ENCODE peak calls at places on chromosomes 4 and X, in four cellular contexts. One of them, this sample, is unnamed.

GRCh38 chrX:13570245-13570573 is 808 bp downstream of the EGFL6 start:
- DNase-seq in NCI-H1092: no peak
- DNase-seq in EH: no peak
- DNase-seq in fibroblast of the aortic adventitia: no peak
- DNase-seq in this sample: no peak

GRCh38 chr4:163378661-163379060 is 35.0 kb downstream of the NPY5R start:
- DNase-seq in NCI-H1092: no peak
- DNase-seq in EH: no peak
- DNase-seq in fibroblast of the aortic adventitia: no peak
- DNase-seq in this sample: no peak

GRCh38 chrX:49096419-49096818 is 16.7 kb upstream of the WDR45 start:
- DNase-seq in EH: no peak
- DNase-seq in NCI-H1092: no peak
- DNase-seq in fibroblast of the aortic adventitia: no peak
- DNase-seq in this sample: no peak

GRCh38 chr4:150251752-150252190 is 173.5 kb downstream of the DCLK2 start:
- DNase-seq in fibroblast of the aortic adventitia: peak
- DNase-seq in NCI-H1092: no peak
- DNase-seq in EH: no peak
- DNase-seq in this sample: no peak

GRCh38 chr4:8917868-8918783 is 46.5 kb upstream of the HMX1 start:
- DNase-seq in NCI-H1092: peak
- DNase-seq in fibroblast of the aortic adventitia: peak
- DNase-seq in EH: peak
- DNase-seq in this sample: no peak

GRCh38 chr4:183887351-183887750 is 17.8 kb upstream of the STOX2 start:
- DNase-seq in NCI-H1092: peak
- DNase-seq in EH: no peak
- DNase-seq in fibroblast of the aortic adventitia: no peak
- DNase-seq in this sample: no peak

GRCh38 chrX:113399501-113400192 is 559.0 kb upstream of the AMOT start:
- DNase-seq in EH: peak
- DNase-seq in fibroblast of the aortic adventitia: peak
- DNase-seq in NCI-H1092: no peak
- DNase-seq in this sample: no peak

GRCh38 chr4:1290165-1290977 is 680 bp downstream of the MAEA start:
- DNase-seq in NCI-H1092: no peak
- DNase-seq in fibroblast of the aortic adventitia: no peak
- DNase-seq in EH: peak
- DNase-seq in this sample: no peak

GRCh38 chrX:154717824-154718223 is 33.1 kb downstream of the GAB3 start:
- DNase-seq in NCI-H1092: no peak
- DNase-seq in fibroblast of the aortic adventitia: no peak
- DNase-seq in EH: peak
- DNase-seq in this sample: peak

GRCh38 chr4:68466751-68467150 is 19.5 kb downstream of the TMPRSS11E start:
- DNase-seq in fibroblast of the aortic adventitia: peak
- DNase-seq in NCI-H1092: no peak
- DNase-seq in EH: no peak
- DNase-seq in this sample: no peak

GRCh38 chr4:1008840-1009646 is 2.4 kb upstream of the FGFRL1 start:
- DNase-seq in NCI-H1092: no peak
- DNase-seq in EH: peak
- DNase-seq in fibroblast of the aortic adventitia: no peak
- DNase-seq in this sample: no peak

GRCh38 chr4:94648699-94649098 is 109.1 kb upstream of the BMPR1B start:
- DNase-seq in NCI-H1092: no peak
- DNase-seq in fibroblast of the aortic adventitia: no peak
- DNase-seq in EH: no peak
- DNase-seq in this sample: no peak

GRCh38 chr4:21949073-21949457 is 493 bp upstream of the KCNIP4 start:
- DNase-seq in EH: peak
- DNase-seq in NCI-H1092: no peak
- DNase-seq in fibroblast of the aortic adventitia: no peak
- DNase-seq in this sample: no peak

This sample was measured in NCI-H526.